ENCODE peak calls at places on chromosomes 2 and 18, in ten cellular contexts. One of them, this sample, is unnamed.

GRCh38 chr2:100817388-100817985 is 2.5 kb upstream of the NPAS2 start:
- DNase-seq in CD8-positive, alpha-beta T cell: no peak
- DNase-seq in PC-3: peak
- DNase-seq in PC-9: no peak
- DNase-seq in left ventricle myocardium inferior: no peak
- DNase-seq in SK-N-SH: no peak
- DNase-seq in heart right ventricle: no peak
- DNase-seq in sigmoid colon: no peak
- DNase-seq in CD4-positive, alpha-beta T cell: no peak
- DNase-seq in ovary: no peak
- DNase-seq in this sample: no peak

GRCh38 chr2:176080540-176081355 is 3.0 kb downstream of the EVX2 start:
- DNase-seq in PC-9: no peak
- DNase-seq in sigmoid colon: peak
- DNase-seq in CD8-positive, alpha-beta T cell: no peak
- DNase-seq in SK-N-SH: peak
- DNase-seq in heart right ventricle: no peak
- DNase-seq in PC-3: no peak
- DNase-seq in left ventricle myocardium inferior: no peak
- DNase-seq in CD4-positive, alpha-beta T cell: no peak
- DNase-seq in ovary: no peak
- DNase-seq in this sample: peak

GRCh38 chr18:78558101-78558810 is 421.4 kb upstream of the SALL3 start:
- DNase-seq in PC-9: no peak
- DNase-seq in heart right ventricle: no peak
- DNase-seq in left ventricle myocardium inferior: no peak
- DNase-seq in PC-3: no peak
- DNase-seq in SK-N-SH: no peak
- DNase-seq in sigmoid colon: no peak
- DNase-seq in CD4-positive, alpha-beta T cell: no peak
- DNase-seq in CD8-positive, alpha-beta T cell: no peak
- DNase-seq in ovary: no peak
- DNase-seq in this sample: no peak

GRCh38 chr2:200199005-200199404 is 107.5 kb upstream of the SPATS2L start:
- DNase-seq in left ventricle myocardium inferior: no peak
- DNase-seq in heart right ventricle: no peak
- DNase-seq in CD4-positive, alpha-beta T cell: no peak
- DNase-seq in CD8-positive, alpha-beta T cell: no peak
- DNase-seq in sigmoid colon: no peak
- DNase-seq in PC-9: no peak
- DNase-seq in SK-N-SH: no peak
- DNase-seq in PC-3: no peak
- DNase-seq in ovary: no peak
- DNase-seq in this sample: no peak

GRCh38 chr2:45190481-45190880 is 181.2 kb upstream of the SIX2 start:
- DNase-seq in PC-9: no peak
- DNase-seq in SK-N-SH: peak
- DNase-seq in CD8-positive, alpha-beta T cell: no peak
- DNase-seq in CD4-positive, alpha-beta T cell: no peak
- DNase-seq in ovary: no peak
- DNase-seq in heart right ventricle: no peak
- DNase-seq in left ventricle myocardium inferior: no peak
- DNase-seq in PC-3: peak
- DNase-seq in sigmoid colon: no peak
- DNase-seq in this sample: no peak

GRCh38 chr2:238523158-238524110 is 96.7 kb downstream of the ASB1 start:
- DNase-seq in CD4-positive, alpha-beta T cell: no peak
- DNase-seq in ovary: peak
- DNase-seq in sigmoid colon: peak
- DNase-seq in left ventricle myocardium inferior: no peak
- DNase-seq in PC-9: no peak
- DNase-seq in SK-N-SH: peak
- DNase-seq in CD8-positive, alpha-beta T cell: no peak
- DNase-seq in PC-3: no peak
- DNase-seq in heart right ventricle: no peak
- DNase-seq in this sample: peak

GRCh38 chr2:193841389-193842150 is 1646.8 kb upstream of the TMEFF2 start:
- DNase-seq in ovary: no peak
- DNase-seq in heart right ventricle: no peak
- DNase-seq in SK-N-SH: no peak
- DNase-seq in CD4-positive, alpha-beta T cell: no peak
- DNase-seq in PC-9: no peak
- DNase-seq in CD8-positive, alpha-beta T cell: no peak
- DNase-seq in sigmoid colon: no peak
- DNase-seq in PC-3: no peak
- DNase-seq in left ventricle myocardium inferior: no peak
- DNase-seq in this sample: peak

GRCh38 chr2:207772081-207772843 is 2.6 kb upstream of the FZD5 start:
- DNase-seq in CD8-positive, alpha-beta T cell: no peak
- DNase-seq in left ventricle myocardium inferior: no peak
- DNase-seq in PC-3: no peak
- DNase-seq in SK-N-SH: no peak
- DNase-seq in PC-9: no peak
- DNase-seq in CD4-positive, alpha-beta T cell: no peak
- DNase-seq in heart right ventricle: peak
- DNase-seq in sigmoid colon: no peak
- DNase-seq in ovary: peak
- DNase-seq in this sample: peak

GRCh38 chr2:72681016-72681995 is 144.5 kb downstream of the EXOC6B start:
- DNase-seq in CD8-positive, alpha-beta T cell: no peak
- DNase-seq in heart right ventricle: no peak
- DNase-seq in ovary: no peak
- DNase-seq in CD4-positive, alpha-beta T cell: no peak
- DNase-seq in PC-9: no peak
- DNase-seq in PC-3: no peak
- DNase-seq in SK-N-SH: no peak
- DNase-seq in sigmoid colon: no peak
- DNase-seq in left ventricle myocardium inferior: no peak
- DNase-seq in this sample: no peak

GRCh38 chr2:54088191-54088634 is 27.2 kb upstream of the ACYP2 start:
- DNase-seq in PC-9: no peak
- DNase-seq in SK-N-SH: no peak
- DNase-seq in left ventricle myocardium inferior: no peak
- DNase-seq in sigmoid colon: no peak
- DNase-seq in PC-3: no peak
- DNase-seq in CD4-positive, alpha-beta T cell: no peak
- DNase-seq in ovary: no peak
- DNase-seq in heart right ventricle: no peak
- DNase-seq in CD8-positive, alpha-beta T cell: no peak
- DNase-seq in this sample: peak

GRCh38 chr2:110869472-110870446 is 137.4 kb downstream of the ACOXL start:
- DNase-seq in left ventricle myocardium inferior: no peak
- DNase-seq in PC-9: peak
- DNase-seq in CD4-positive, alpha-beta T cell: no peak
- DNase-seq in heart right ventricle: no peak
- DNase-seq in sigmoid colon: no peak
- DNase-seq in CD8-positive, alpha-beta T cell: no peak
- DNase-seq in PC-3: peak
- DNase-seq in ovary: no peak
- DNase-seq in SK-N-SH: peak
- DNase-seq in this sample: no peak

GRCh38 chr18:8654482-8655451 is 45.5 kb downstream of the RAB12 start:
- DNase-seq in SK-N-SH: peak
- DNase-seq in PC-3: peak
- DNase-seq in left ventricle myocardium inferior: no peak
- DNase-seq in CD8-positive, alpha-beta T cell: no peak
- DNase-seq in ovary: no peak
- DNase-seq in sigmoid colon: no peak
- DNase-seq in PC-9: no peak
- DNase-seq in CD4-positive, alpha-beta T cell: no peak
- DNase-seq in heart right ventricle: no peak
- DNase-seq in this sample: peak
- TF ChIP-seq CTCF in SK-N-SH: peak
- TF ChIP-seq CTCF in PC-3: peak
- TF ChIP-seq CTCF in left ventricle myocardium inferior: peak
- TF ChIP-seq CTCF in CD8-positive, alpha-beta T cell: peak
- TF ChIP-seq CTCF in ovary: peak
- TF ChIP-seq CTCF in sigmoid colon: peak
- TF ChIP-seq CTCF in PC-9: peak
- TF ChIP-seq CTCF in CD4-positive, alpha-beta T cell: peak
- TF ChIP-seq CTCF in heart right ventricle: peak
- TF ChIP-seq CTCF in this sample: peak

GRCh38 chr2:161273038-161273760 is 35.0 kb upstream of the PSMD14 start:
- DNase-seq in heart right ventricle: peak
- DNase-seq in ovary: no peak
- DNase-seq in CD4-positive, alpha-beta T cell: no peak
- DNase-seq in PC-3: peak
- DNase-seq in PC-9: peak
- DNase-seq in sigmoid colon: no peak
- DNase-seq in SK-N-SH: peak
- DNase-seq in left ventricle myocardium inferior: no peak
- DNase-seq in CD8-positive, alpha-beta T cell: no peak
- DNase-seq in this sample: peak

GRCh38 chr2:161265874-161266273 is 42.4 kb upstream of the PSMD14 start:
- DNase-seq in PC-3: no peak
- DNase-seq in ovary: no peak
- DNase-seq in heart right ventricle: no peak
- DNase-seq in PC-9: no peak
- DNase-seq in SK-N-SH: no peak
- DNase-seq in left ventricle myocardium inferior: no peak
- DNase-seq in CD4-positive, alpha-beta T cell: no peak
- DNase-seq in CD8-positive, alpha-beta T cell: no peak
- DNase-seq in sigmoid colon: no peak
- DNase-seq in this sample: no peak

DNA sequence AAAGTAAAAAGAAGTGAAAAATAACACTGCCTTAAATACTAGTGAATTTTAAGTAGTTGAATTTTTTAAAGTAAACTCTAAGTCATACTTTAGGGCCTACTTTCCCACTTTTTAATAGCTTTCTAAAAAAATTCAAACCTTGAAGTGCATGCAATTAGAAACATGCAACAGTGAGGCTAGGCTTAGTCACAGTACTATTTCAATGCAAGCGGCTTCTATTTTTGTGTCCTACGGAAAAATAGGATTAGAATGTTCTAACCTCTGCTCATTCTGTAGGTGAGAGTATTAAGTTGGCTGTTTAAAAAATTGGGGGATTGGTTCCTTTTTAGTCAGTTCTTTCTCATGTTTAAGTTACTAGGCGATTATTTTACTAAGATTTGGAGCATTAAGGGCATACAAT is 39.1 kb upstream of the PSMD14 start:
- DNase-seq in SK-N-SH: no peak
- DNase-seq in heart right ventricle: no peak
- DNase-seq in CD4-positive, alpha-beta T cell: no peak
- DNase-seq in CD8-positive, alpha-beta T cell: no peak
- DNase-seq in left ventricle myocardium inferior: no peak
- DNase-seq in PC-9: no peak
- DNase-seq in PC-3: no peak
- DNase-seq in ovary: no peak
- DNase-seq in sigmoid colon: no peak
- DNase-seq in this sample: no peak
- H3K27ac ChIP-seq in SK-N-SH: no peak
- H3K27ac ChIP-seq in heart right ventricle: no peak
- H3K27ac ChIP-seq in CD4-positive, alpha-beta T cell: no peak
- H3K27ac ChIP-seq in CD8-positive, alpha-beta T cell: no peak
- H3K27ac ChIP-seq in left ventricle myocardium inferior: no peak
- H3K27ac ChIP-seq in PC-9: no peak
- H3K27ac ChIP-seq in PC-3: no peak
- H3K27ac ChIP-seq in ovary: no peak
- H3K27ac ChIP-seq in sigmoid colon: no peak
- H3K27ac ChIP-seq in this sample: no peak

GRCh38 chr2:150612957-150613710 is 125.7 kb upstream of the RND3 start:
- DNase-seq in sigmoid colon: no peak
- DNase-seq in SK-N-SH: no peak
- DNase-seq in PC-3: no peak
- DNase-seq in heart right ventricle: no peak
- DNase-seq in PC-9: no peak
- DNase-seq in CD8-positive, alpha-beta T cell: no peak
- DNase-seq in ovary: no peak
- DNase-seq in left ventricle myocardium inferior: no peak
- DNase-seq in CD4-positive, alpha-beta T cell: no peak
- DNase-seq in this sample: no peak

GRCh38 chr2:150609831-150610582 is 122.5 kb upstream of the RND3 start:
- DNase-seq in ovary: no peak
- DNase-seq in heart right ventricle: no peak
- DNase-seq in CD8-positive, alpha-beta T cell: no peak
- DNase-seq in PC-9: no peak
- DNase-seq in SK-N-SH: no peak
- DNase-seq in PC-3: peak
- DNase-seq in left ventricle myocardium inferior: no peak
- DNase-seq in CD4-positive, alpha-beta T cell: no peak
- DNase-seq in sigmoid colon: no peak
- DNase-seq in this sample: no peak

GRCh38 chr2:150608341-150608740 is 120.9 kb upstream of the RND3 start:
- DNase-seq in ovary: no peak
- DNase-seq in CD8-positive, alpha-beta T cell: no peak
- DNase-seq in SK-N-SH: no peak
- DNase-seq in heart right ventricle: no peak
- DNase-seq in sigmoid colon: no peak
- DNase-seq in CD4-positive, alpha-beta T cell: no peak
- DNase-seq in left ventricle myocardium inferior: no peak
- DNase-seq in PC-3: no peak
- DNase-seq in PC-9: no peak
- DNase-seq in this sample: no peak

GRCh38 chr2:150607471-150607870 is 120.0 kb upstream of the RND3 start:
- DNase-seq in left ventricle myocardium inferior: no peak
- DNase-seq in PC-3: no peak
- DNase-seq in heart right ventricle: no peak
- DNase-seq in CD8-positive, alpha-beta T cell: no peak
- DNase-seq in ovary: no peak
- DNase-seq in CD4-positive, alpha-beta T cell: no peak
- DNase-seq in SK-N-SH: no peak
- DNase-seq in PC-9: no peak
- DNase-seq in sigmoid colon: no peak
- DNase-seq in this sample: no peak

DNA sequence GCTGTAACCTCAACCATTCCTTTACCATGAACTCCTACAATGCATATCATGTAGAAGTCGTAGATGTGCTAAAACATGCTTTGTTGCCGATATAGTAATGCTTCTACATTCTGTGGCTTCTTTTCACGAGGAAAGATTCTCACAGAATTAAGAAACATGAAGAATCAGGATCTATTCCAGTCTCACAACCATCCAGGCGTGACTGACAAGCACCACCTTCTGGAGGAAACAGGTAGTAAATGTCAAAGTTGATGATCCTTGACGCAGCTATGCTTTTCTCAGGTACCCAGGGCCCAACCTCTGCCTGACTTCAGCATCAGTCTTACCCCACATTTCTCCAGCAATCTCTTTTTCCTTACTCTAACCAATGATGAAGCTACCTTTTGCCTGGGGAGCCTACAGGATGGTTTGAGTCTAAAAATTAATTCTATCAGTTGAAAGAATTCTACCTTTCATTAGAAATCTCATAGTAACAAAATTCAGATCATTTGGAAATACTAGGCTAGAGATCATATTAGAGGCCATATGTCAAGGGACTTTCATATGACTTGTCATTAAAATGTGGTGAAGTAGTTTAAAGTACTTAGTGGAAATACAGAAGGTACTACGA is 123.3 kb upstream of the RND3 start:
- DNase-seq in sigmoid colon: no peak
- DNase-seq in PC-9: peak
- DNase-seq in CD8-positive, alpha-beta T cell: no peak
- DNase-seq in heart right ventricle: no peak
- DNase-seq in SK-N-SH: peak
- DNase-seq in left ventricle myocardium inferior: no peak
- DNase-seq in ovary: no peak
- DNase-seq in PC-3: peak
- DNase-seq in CD4-positive, alpha-beta T cell: no peak
- DNase-seq in this sample: peak
- TF ChIP-seq CTCF in sigmoid colon: no peak
- TF ChIP-seq CTCF in PC-9: peak
- TF ChIP-seq CTCF in CD8-positive, alpha-beta T cell: no peak
- TF ChIP-seq CTCF in heart right ventricle: peak
- TF ChIP-seq CTCF in SK-N-SH: peak
- TF ChIP-seq CTCF in left ventricle myocardium inferior: peak
- TF ChIP-seq CTCF in ovary: no peak
- TF ChIP-seq CTCF in PC-3: peak
- TF ChIP-seq CTCF in CD4-positive, alpha-beta T cell: no peak
- TF ChIP-seq CTCF in this sample: peak

GRCh38 chr2:144234115-144234772 is 285.7 kb downstream of the ZEB2 start:
- DNase-seq in left ventricle myocardium inferior: no peak
- DNase-seq in CD4-positive, alpha-beta T cell: no peak
- DNase-seq in PC-9: no peak
- DNase-seq in heart right ventricle: no peak
- DNase-seq in CD8-positive, alpha-beta T cell: no peak
- DNase-seq in SK-N-SH: no peak
- DNase-seq in sigmoid colon: no peak
- DNase-seq in ovary: no peak
- DNase-seq in PC-3: no peak
- DNase-seq in this sample: no peak
- H3K27ac ChIP-seq in left ventricle myocardium inferior: no peak
- H3K27ac ChIP-seq in CD4-positive, alpha-beta T cell: no peak
- H3K27ac ChIP-seq in PC-9: no peak
- H3K27ac ChIP-seq in heart right ventricle: no peak
- H3K27ac ChIP-seq in CD8-positive, alpha-beta T cell: no peak
- H3K27ac ChIP-seq in SK-N-SH: peak
- H3K27ac ChIP-seq in sigmoid colon: no peak
- H3K27ac ChIP-seq in ovary: no peak
- H3K27ac ChIP-seq in PC-3: no peak
- H3K27ac ChIP-seq in this sample: no peak

This sample was measured in hepatocyte.